ENCODE peak calls at places on chromosomes 4 and X, in nine cellular contexts. F is ovary, S is IMR-90, M is stomach, A is gastrocnemius medialis, Z is tibial nerve, O is prostate gland, P is right lobe of liver, D is Peyer's patch. J is an unnamed sample. For H3K4me1, the result is how much of the 10 kb centered on the place peaks cover.

GRCh38 chrX:68684291-68684918 is 36.9 kb downstream of the STARD8 start:
- DNase-seq in F (no peak), S (no peak), M (no peak), A (peak), Z (no peak), O (no peak), P (peak), D (no peak), J (peak)

GRCh38 chrX:12741416-12741815 is 49.8 kb upstream of the PRPS2 start:
- DNase-seq in F (no peak), S (no peak), M (no peak), A (no peak), Z (no peak), O (peak), P (no peak), D (no peak), J (no peak)

GRCh38 chr4:145618210-145618911 is 824 bp upstream of the MMAA start:
- DNase-seq in F (peak), S (no peak), M (no peak), A (no peak), Z (peak), O (no peak), P (no peak), D (no peak), J (no peak)

GRCh38 chrX:23844502-23845138 is 61.6 kb downstream of the SAT1 start:
- DNase-seq in F (no peak), S (peak), M (peak), A (no peak), Z (peak), O (no peak), P (no peak), D (peak), J (no peak)

GRCh38 chr4:112130903-112131302 is 14.4 kb upstream of the FAM241A start:
- DNase-seq in F (no peak), S (no peak), M (no peak), A (no peak), Z (no peak), O (no peak), P (no peak), D (no peak), J (no peak)

GRCh38 chrX:32530802-32531403 is 680.4 kb downstream of the DMD start:
- DNase-seq in F (peak), S (peak), M (no peak), A (no peak), Z (peak), O (peak), P (no peak), D (peak), J (peak)

GRCh38 chr4:47038263-47038662 is 6.9 kb downstream of the GABRB1 start:
- DNase-seq in F (no peak), S (no peak), M (no peak), A (no peak), Z (no peak), O (no peak), P (no peak), D (no peak), J (no peak)

GRCh38 chr4:93203708-93204107 is 624.8 kb upstream of the ATOH1 start:
- DNase-seq in F (no peak), S (peak), M (no peak), A (peak), Z (no peak), O (no peak), P (no peak), D (no peak), J (no peak)

GRCh38 chr4:14091966-14092365 is 464.4 kb upstream of the BOD1L1 start:
- DNase-seq in F (no peak), S (peak), M (no peak), A (no peak), Z (no peak), O (no peak), P (no peak), D (no peak), J (no peak)

GRCh38 chrX:100410083-100410590 is at the start of gene PCDH19:
- DNase-seq in F (peak), S (peak), M (peak), A (no peak), Z (peak), O (peak), P (peak), D (no peak), J (peak)

GRCh38 chr4:172851534-172851933 is 317.1 kb upstream of the GALNT7 start:
- DNase-seq in F (no peak), S (peak), M (no peak), A (no peak), Z (no peak), O (no peak), P (no peak), D (no peak), J (no peak)

GRCh38 chrX:30313322-30313721 is 4.1 kb upstream of the NR0B1 start:
- DNase-seq in F (no peak), S (no peak), M (no peak), A (no peak), Z (no peak), O (no peak), P (no peak), D (no peak), J (no peak)

DNA sequence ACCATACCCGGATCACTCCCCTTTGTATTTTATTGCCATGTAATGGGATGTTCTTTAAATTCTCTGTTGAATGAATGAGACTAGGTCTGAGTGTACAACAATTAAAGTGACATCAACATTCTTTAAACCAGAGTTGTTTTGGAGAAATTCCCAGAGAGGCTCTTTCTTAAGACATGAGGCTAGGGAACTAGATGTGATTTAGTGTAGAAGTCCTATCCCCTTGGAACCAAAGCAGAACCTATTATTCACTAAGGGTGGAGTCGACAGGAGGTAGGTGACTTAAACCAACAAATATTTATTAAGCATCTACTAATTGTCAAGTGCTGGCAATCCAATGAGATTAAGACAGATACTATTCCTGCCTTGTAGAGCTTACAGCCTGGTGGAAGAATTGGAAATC is 1.7 kb downstream of the EIF1AX start:
- DNase-seq in F (no peak), S (peak), M (no peak), A (no peak), Z (no peak), O (no peak), P (no peak), D (no peak), J (no peak)
- TF ChIP-seq POLR2A in F (no peak), S (no peak), M (no peak), A (no peak), Z (no peak), O (no peak), P (no peak), D (no peak), J (no peak)

GRCh38 chr4:76984127-76984526 is 34.6 kb downstream of the SEPTIN11 start:
- DNase-seq in F (no peak), S (peak), M (no peak), A (no peak), Z (no peak), O (no peak), P (no peak), D (no peak), J (peak)
- TF ChIP-seq CTCF in F (peak), S (peak), M (no peak), A (no peak), Z (peak), O (no peak), P (peak), D (peak), J (peak)

GRCh38 chrX:40284852-40285251 is 187.1 kb upstream of the BCOR start:
- DNase-seq in F (no peak), S (no peak), M (no peak), A (no peak), Z (no peak), O (no peak), P (no peak), D (no peak), J (no peak)

GRCh38 chrX:40281341-40282005 is 183.7 kb upstream of the BCOR start:
- DNase-seq in F (no peak), S (no peak), M (no peak), A (no peak), Z (no peak), O (no peak), P (no peak), D (no peak), J (no peak)

GRCh38 chrX:40283981-40284380 is 186.2 kb upstream of the BCOR start:
- DNase-seq in F (no peak), S (no peak), M (no peak), A (no peak), Z (no peak), O (no peak), P (no peak), D (no peak), J (no peak)

GRCh38 chrX:40282901-40283674 is 185.3 kb upstream of the BCOR start:
- DNase-seq in F (no peak), S (peak), M (no peak), A (no peak), Z (no peak), O (no peak), P (no peak), D (no peak), J (peak)

DNA sequence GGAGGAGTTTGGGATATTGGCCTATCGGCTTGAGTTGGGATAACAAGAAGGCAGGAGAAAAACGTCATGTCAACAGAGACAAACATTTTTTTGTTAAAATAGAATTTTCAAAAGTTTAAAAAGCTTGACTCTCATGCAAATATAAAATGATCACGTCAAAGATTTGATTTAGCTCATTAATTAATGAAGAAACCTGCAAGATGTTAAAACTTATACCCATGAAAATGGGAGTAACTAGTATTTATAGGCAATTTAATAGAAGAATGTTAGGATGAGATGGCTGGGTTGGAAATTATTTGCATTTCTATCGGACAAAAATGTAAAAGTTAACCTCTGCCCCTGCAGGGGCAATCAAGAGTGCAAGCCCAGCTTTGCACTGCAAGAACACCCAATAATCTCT is 184.6 kb upstream of the BCOR start:
- DNase-seq in F (no peak), S (no peak), M (no peak), A (no peak), Z (no peak), O (no peak), P (no peak), D (no peak), J (no peak)
- H3K4me1 ChIP-seq in F (under half), S (under half), M (under half), A (under half), Z (under half), O (under half), P (under half), D (under half), J (under half)

DNA sequence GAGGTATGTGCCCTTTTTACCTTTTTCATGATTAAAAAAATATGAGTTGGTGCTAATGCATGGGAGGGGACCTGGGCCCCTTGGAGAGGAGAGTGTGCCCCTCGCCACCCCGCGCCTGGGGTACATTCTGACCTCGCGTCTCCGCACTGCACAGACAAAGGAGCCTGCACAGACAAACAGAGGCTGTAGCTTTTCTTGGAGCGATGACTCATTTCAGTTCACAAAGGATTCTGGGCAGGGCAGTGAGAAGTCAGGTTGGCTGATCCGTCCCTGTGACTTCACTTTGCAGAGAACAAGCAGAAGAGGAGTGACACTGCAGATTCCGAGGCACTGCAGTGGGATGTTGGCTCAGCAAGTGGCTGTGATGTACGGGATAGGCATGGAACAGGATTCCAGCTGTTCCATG is 82.9 kb downstream of the STOX2 start:
- DNase-seq in F (peak), S (peak), M (peak), A (peak), Z (peak), O (peak), P (no peak), D (peak), J (peak)
- TF ChIP-seq POLR2A in F (no peak), S (peak), M (no peak), A (peak), Z (no peak), O (peak), P (no peak), D (no peak), J (peak)

GRCh38 chr4:159966741-159967140 is 863.9 kb downstream of the RAPGEF2 start:
- DNase-seq in F (no peak), S (no peak), M (no peak), A (no peak), Z (no peak), O (no peak), P (no peak), D (no peak), J (no peak)
- TF ChIP-seq CTCF in F (no peak), S (no peak), M (no peak), A (no peak), Z (no peak), O (no peak), P (no peak), D (no peak), J (no peak)

DNA sequence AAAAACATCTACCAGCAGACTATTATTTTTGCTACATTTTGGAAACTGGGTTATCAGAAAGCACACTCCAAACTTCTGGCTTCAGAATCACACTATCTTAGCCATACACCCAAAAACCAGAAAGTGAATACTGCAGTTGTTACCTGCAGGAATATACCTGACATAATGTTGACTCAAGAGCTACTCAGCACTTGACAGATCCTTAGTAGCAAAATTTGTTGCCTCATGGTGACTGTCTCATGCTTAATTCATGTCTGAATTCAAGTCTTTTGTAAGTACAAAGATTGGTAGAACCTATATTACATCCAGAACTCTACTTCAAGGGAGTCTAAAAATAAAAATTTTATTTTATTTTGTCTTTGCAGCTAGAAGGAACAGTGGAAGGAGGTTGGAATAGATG is 140.2 kb upstream of the GYPA start:
- DNase-seq in F (no peak), S (no peak), M (no peak), A (no peak), Z (no peak), O (no peak), P (no peak), D (no peak), J (no peak)
- H3K4me1 ChIP-seq in F (under half), S (under half), M (under half), A (under half), Z (under half), O (under half), P (under half), D (under half), J (under half)

GRCh38 chrX:46573896-46574336 is 351 bp downstream of the CHST7 start:
- DNase-seq in F (peak), S (peak), M (peak), A (no peak), Z (peak), O (peak), P (peak), D (peak), J (peak)

GRCh38 chrX:46575586-46575985 is 2.0 kb downstream of the CHST7 start:
- DNase-seq in F (no peak), S (no peak), M (no peak), A (no peak), Z (no peak), O (no peak), P (no peak), D (no peak), J (no peak)

GRCh38 chrX:46573331-46573895 is at the start of gene CHST7:
- DNase-seq in F (peak), S (peak), M (peak), A (peak), Z (peak), O (peak), P (peak), D (peak), J (peak)

GRCh38 chrX:46574941-46575381 is 1.4 kb downstream of the CHST7 start:
- DNase-seq in F (no peak), S (no peak), M (peak), A (no peak), Z (no peak), O (no peak), P (peak), D (no peak), J (no peak)

GRCh38 chrX:46574337-46574940 is 874 bp downstream of the CHST7 start:
- DNase-seq in F (peak), S (no peak), M (no peak), A (no peak), Z (no peak), O (no peak), P (peak), D (peak), J (no peak)
- TF ChIP-seq POLR2A in F (no peak), S (no peak), M (no peak), A (no peak), Z (no peak), O (no peak), P (no peak), D (no peak), J (no peak)

GRCh38 chrX:49838374-49838773 is 9.3 kb downstream of the PAGE4 start:
- DNase-seq in F (no peak), S (peak), M (peak), A (no peak), Z (peak), O (no peak), P (peak), D (peak), J (no peak)
- TF ChIP-seq CTCF in F (no peak), S (peak), M (peak), A (no peak), Z (peak), O (peak), P (peak), D (peak), J (peak)

GRCh38 chr4:86841309-86841708 is 7.9 kb downstream of the SLC10A6 start:
- DNase-seq in F (no peak), S (peak), M (no peak), A (no peak), Z (no peak), O (no peak), P (no peak), D (no peak), J (no peak)
- H3K4me1 ChIP-seq in F (under half), S (under half), M (under half), A (under half), Z (under half), O (under half), P (under half), D (under half), J (under half)

GRCh38 chrX:153903238-153903980 is 1.1 kb upstream of the AVPR2 start:
- DNase-seq in F (no peak), S (no peak), M (no peak), A (no peak), Z (peak), O (no peak), P (no peak), D (no peak), J (no peak)
- TF ChIP-seq POLR2A in F (no peak), S (no peak), M (no peak), A (no peak), Z (no peak), O (no peak), P (no peak), D (no peak), J (no peak)